ENCODE peak calls at places on chromosomes 11 and 22, in six cellular contexts. I is GM12865, R is spleen, C is heart left ventricle, U is esophagus squamous epithelium, Y is left lung. D is an unnamed sample.

GRCh38 chr11:44248109-44248508 is 61.8 kb downstream of the ALX4 start:
- DNase-seq in R (no peak), C (no peak), Y (no peak), U (no peak), I (no peak), D (no peak)

GRCh38 chr11:22666320-22666699 is at the start of gene GAS2:
- DNase-seq in U (no peak), Y (no peak), C (no peak), I (no peak), R (no peak), D (no peak)

GRCh38 chr11:104992781-104993180 is 24.4 kb upstream of the CASP4 start:
- DNase-seq in C (no peak), I (no peak), R (no peak), U (no peak), Y (no peak), D (no peak)

GRCh38 chr11:2193099-2193886 is 21.7 kb upstream of the TH start:
- DNase-seq in R (no peak), U (no peak), I (no peak), C (peak), Y (no peak), D (no peak)

GRCh38 chr22:33787645-33788456 is 132.4 kb downstream of the LARGE1 start:
- DNase-seq in U (no peak), R (no peak), Y (no peak), C (no peak), I (peak), D (no peak)

GRCh38 chr11:65427691-65428577 is 5.3 kb downstream of the NEAT1 start:
- DNase-seq in I (peak), Y (no peak), C (peak), U (no peak), R (peak), D (no peak)

GRCh38 chr22:39087881-39088687 is 9.0 kb upstream of the APOBEC3H start:
- DNase-seq in Y (peak), U (no peak), C (peak), R (peak), I (no peak), D (peak)

GRCh38 chr22:29330753-29331152 is 15.3 kb upstream of the RASL10A start:
- DNase-seq in I (no peak), Y (peak), R (no peak), C (peak), U (no peak), D (peak)

GRCh38 chr11:119590651-119591308 is 138.2 kb downstream of the NECTIN1 start:
- DNase-seq in Y (no peak), C (no peak), R (no peak), I (no peak), U (no peak), D (no peak)

GRCh38 chr11:110479445-110480101 is 49.8 kb downstream of the FDX1 start:
- DNase-seq in C (peak), Y (no peak), I (peak), R (no peak), U (no peak), D (peak)

GRCh38 chr22:49570032-49570848 is 257.4 kb downstream of the BRD1 start:
- DNase-seq in Y (peak), U (no peak), R (peak), I (no peak), C (no peak), D (no peak)

GRCh38 chr11:70854891-70855556 is 397.4 kb downstream of the SHANK2 start:
- DNase-seq in Y (no peak), I (no peak), R (no peak), U (no peak), C (no peak), D (peak)

GRCh38 chr11:44557464-44557863 is 8.0 kb upstream of the CD82 start:
- DNase-seq in U (no peak), I (no peak), R (no peak), C (no peak), Y (no peak), D (no peak)

GRCh38 chr11:100687032-100687629 is at the start of gene ARHGAP42:
- DNase-seq in C (peak), I (peak), R (peak), U (no peak), Y (peak), D (peak)

GRCh38 chr11:6443269-6444003 is 2.6 kb upstream of the HPX start:
- DNase-seq in Y (peak), I (peak), U (no peak), C (peak), R (peak), D (peak)

GRCh38 chr11:101870510-101870909 is 44.3 kb upstream of the CEP126 start:
- DNase-seq in I (no peak), C (no peak), Y (no peak), R (no peak), U (no peak), D (no peak)

GRCh38 chr11:72124046-72124445 is 11.5 kb upstream of the FOLR3 start:
- DNase-seq in Y (peak), R (no peak), C (no peak), I (no peak), U (no peak), D (no peak)

GRCh38 chr11:67449116-67449844 is 3.2 kb downstream of the GPR152 start:
- DNase-seq in R (no peak), U (no peak), C (no peak), I (no peak), Y (no peak), D (no peak)

DNA sequence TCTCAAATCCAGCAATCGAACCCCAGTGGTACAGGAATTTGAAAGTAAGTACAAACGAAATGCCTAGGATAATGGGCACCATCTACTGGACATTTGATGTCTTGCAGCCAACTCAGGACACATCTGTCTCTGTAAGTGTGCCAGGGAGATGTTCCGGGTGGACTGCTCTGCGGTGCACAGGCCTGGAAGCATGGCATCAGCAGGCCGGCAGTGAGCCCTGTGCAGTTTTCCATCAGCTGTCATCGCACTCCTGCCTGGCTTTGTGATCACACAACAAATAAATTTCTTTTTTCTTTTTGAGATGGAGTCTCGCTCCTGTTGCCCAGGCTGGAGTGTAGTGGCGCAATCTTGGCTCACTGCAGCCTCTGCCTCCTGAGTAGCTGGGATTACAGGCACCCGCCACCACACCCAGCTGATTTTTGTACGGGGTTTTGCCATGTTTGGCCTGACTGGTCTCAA is 71.0 kb downstream of the JAM3 start:
- DNase-seq in U (no peak), C (peak), R (peak), I (peak), Y (no peak), D (peak)
- TF ChIP-seq CTCF in U (peak), C (peak), R (peak), I (peak), Y (peak), D (peak)

DNA sequence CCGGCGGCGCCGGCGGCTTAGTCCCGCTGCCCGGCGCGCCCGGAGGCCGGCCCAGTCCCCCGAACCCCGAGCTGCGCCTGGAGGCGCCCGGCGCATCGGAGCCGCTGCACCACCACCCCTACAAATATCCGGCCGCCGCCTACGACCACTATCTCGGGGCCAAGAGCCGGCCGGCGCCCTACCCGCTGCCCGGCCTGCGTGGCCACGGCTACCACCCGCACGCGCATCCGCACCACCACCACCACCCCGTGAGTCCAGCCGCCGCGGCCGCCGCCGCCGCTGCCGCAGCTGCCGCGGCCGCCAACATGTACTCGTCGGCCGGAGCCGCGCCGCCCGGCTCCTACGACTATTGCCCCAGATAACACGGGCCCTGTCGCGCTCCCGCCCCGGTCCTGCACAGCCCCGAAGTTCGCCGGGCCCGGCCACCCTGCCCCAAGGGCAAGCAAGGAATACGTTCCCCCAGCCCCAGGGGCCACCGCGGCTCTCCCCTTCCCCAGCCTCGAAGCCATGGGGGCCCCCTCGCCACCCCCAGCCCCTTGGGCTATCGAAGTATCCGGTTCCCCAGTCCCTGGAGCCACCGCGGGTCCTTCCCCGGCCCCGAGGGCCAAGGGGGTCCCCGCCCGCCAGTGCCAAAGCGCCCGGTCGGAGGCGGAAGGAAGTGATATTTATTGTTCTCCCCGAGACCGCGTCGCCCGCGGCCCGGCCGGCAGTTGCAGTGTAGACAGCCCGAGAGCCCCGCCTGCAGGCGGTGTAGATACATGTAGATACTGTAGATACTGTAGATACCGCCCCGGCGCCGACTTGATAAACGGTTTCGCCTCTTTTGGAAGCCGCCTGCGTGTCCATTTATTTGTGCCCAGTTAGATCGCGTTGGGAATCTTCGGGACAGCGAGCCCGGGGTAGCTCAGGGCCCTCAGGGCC is 6.2 kb downstream of the TBX1 start:
- DNase-seq in I (peak), C (no peak), R (peak), Y (peak), U (no peak), D (peak)
- TF ChIP-seq CTCF in I (peak), C (no peak), R (no peak), Y (no peak), U (peak), D (no peak)

GRCh38 chr11:390175-390574 is 3.8 kb upstream of the PKP3 start:
- DNase-seq in R (no peak), U (no peak), Y (no peak), C (no peak), I (no peak), D (no peak)
- TF ChIP-seq CTCF in R (no peak), U (peak), Y (no peak), C (no peak), I (no peak), D (no peak)

GRCh38 chr11:8089791-8090510 is 8.9 kb downstream of the TUB start:
- DNase-seq in U (no peak), I (no peak), R (peak), Y (no peak), C (peak), D (no peak)

GRCh38 chr11:8092587-8093424 is 11.8 kb downstream of the TUB start:
- DNase-seq in U (no peak), R (peak), I (peak), Y (no peak), C (peak), D (peak)

GRCh38 chr11:8091671-8092070 is 10.7 kb downstream of the TUB start:
- DNase-seq in R (peak), U (no peak), C (peak), Y (no peak), I (no peak), D (no peak)

GRCh38 chr11:8087756-8088155 is 6.7 kb downstream of the TUB start:
- DNase-seq in Y (no peak), C (peak), I (no peak), U (no peak), R (peak), D (no peak)

GRCh38 chr11:8090756-8091155 is 9.7 kb downstream of the TUB start:
- DNase-seq in U (no peak), I (peak), R (peak), C (peak), Y (no peak), D (peak)
- TF ChIP-seq CTCF in U (peak), I (peak), R (no peak), C (peak), Y (peak), D (peak)

GRCh38 chr11:62497132-62497915 is 49.3 kb downstream of the AHNAK start:
- DNase-seq in I (peak), C (peak), Y (no peak), U (no peak), R (no peak), D (no peak)
- TF ChIP-seq CTCF in I (peak), C (peak), Y (peak), U (peak), R (peak), D (no peak)

GRCh38 chr11:17010851-17011420 is 3.3 kb downstream of the PLEKHA7 start:
- DNase-seq in I (no peak), Y (no peak), R (no peak), U (no peak), C (no peak), D (no peak)
- TF ChIP-seq CTCF in I (no peak), Y (no peak), R (no peak), U (no peak), C (no peak), D (no peak)

GRCh38 chr11:118263694-118264567 is at the start of gene MPZL2:
- DNase-seq in Y (peak), I (no peak), C (peak), U (no peak), R (peak), D (peak)
- TF ChIP-seq CTCF in Y (no peak), I (no peak), C (no peak), U (no peak), R (no peak), D (no peak)

GRCh38 chr22:27641049-27641790 is 160.3 kb downstream of the MN1 start:
- DNase-seq in U (no peak), R (peak), Y (no peak), C (no peak), I (no peak), D (no peak)
- TF ChIP-seq CTCF in U (no peak), R (no peak), Y (no peak), C (no peak), I (no peak), D (no peak)

GRCh38 chr11:126968915-126969314 is 31.7 kb downstream of the KIRREL3 start:
- DNase-seq in Y (no peak), C (no peak), R (no peak), U (no peak), I (peak), D (peak)
- TF ChIP-seq CTCF in Y (no peak), C (no peak), R (no peak), U (no peak), I (no peak), D (no peak)